ENCODE peak calls at places on chromosomes 16 and 17, in five cellular contexts. Q is COR-L47; W is smooth muscle cell of the brain vasculature; K is stimulated activated CD4-positive, alpha-beta T cell treated with anti-CD3 and anti-CD28 coated beads, Interleukin-15, amount 100 ng/mL, for 24 hours; G is nephron progenitor cell. E is an unnamed sample.

GRCh38 chr16:67811899-67812298 is 5.2 kb downstream of the TSNAXIP1 start:
- DNase-seq in W (no peak), Q (no peak), G (no peak), K (no peak), E (no peak)

GRCh38 chr17:57862990-57863667 is 13.3 kb upstream of the MRPS23 start:
- DNase-seq in G (no peak), Q (no peak), K (no peak), W (no peak), E (no peak)

GRCh38 chr16:68496689-68497088 is 42.4 kb upstream of the ZFP90 start:
- DNase-seq in Q (no peak), W (no peak), G (no peak), K (no peak), E (peak; percentile 36)

GRCh38 chr16:14194706-14195105 is 123.6 kb downstream of the MRTFB start:
- DNase-seq in W (no peak), G (no peak), Q (peak; percentile 61), K (no peak), E (no peak)

GRCh38 chr16:21603920-21604319 is 4.5 kb downstream of the METTL9 start:
- DNase-seq in Q (no peak), K (no peak), G (peak; percentile 53), W (no peak), E (no peak)

GRCh38 chr16:66335704-66336329 is 30.7 kb upstream of the CDH5 start:
- DNase-seq in W (peak; percentile 72), G (no peak), Q (peak; percentile 97), K (no peak), E (peak; percentile 71)

GRCh38 chr16:85959686-85960085 is 60.7 kb downstream of the IRF8 start:
- DNase-seq in K (no peak), G (no peak), Q (no peak), W (no peak), E (no peak)

GRCh38 chr17:1461193-1461944 is 5.3 kb upstream of the CRK start:
- DNase-seq in Q (no peak), G (no peak), K (no peak), W (no peak), E (no peak)

E was measured in RPMI7951.